ENCODE peak calls at places on chromosomes 1 and 21, in eight cellular contexts. One of them, this sample, is unnamed.

GRCh38 chr1:115912116-115912515 is 64.2 kb upstream of the SLC22A15 start:
- DNase-seq in activated effector memory CD4-positive, alpha-beta T cell treated with Interleukin-2 at 50 U/mL for 16 hours: no peak
- DNase-seq in HS-27A: no peak
- DNase-seq in naive thymus-derived CD8-positive, alpha-beta T cell: no peak
- DNase-seq in HTR-8/SVneo: no peak
- DNase-seq in myocyte: no peak
- DNase-seq in mammary epithelial cell: no peak
- DNase-seq in T-helper 9 cell: no peak
- DNase-seq in this sample: no peak

GRCh38 chr1:39204441-39205081 is at the start of gene MACF1:
- DNase-seq in T-helper 9 cell: no peak
- DNase-seq in activated effector memory CD4-positive, alpha-beta T cell treated with Interleukin-2 at 50 U/mL for 16 hours: no peak
- DNase-seq in HTR-8/SVneo: peak; percentile 56
- DNase-seq in naive thymus-derived CD8-positive, alpha-beta T cell: no peak
- DNase-seq in myocyte: peak; percentile 85
- DNase-seq in mammary epithelial cell: peak; percentile 72
- DNase-seq in HS-27A: no peak
- DNase-seq in this sample: peak; percentile 95

GRCh38 chr1:245718123-245718522 is 563.3 kb downstream of the KIF26B start:
- DNase-seq in myocyte: no peak
- DNase-seq in mammary epithelial cell: no peak
- DNase-seq in activated effector memory CD4-positive, alpha-beta T cell treated with Interleukin-2 at 50 U/mL for 16 hours: no peak
- DNase-seq in T-helper 9 cell: no peak
- DNase-seq in naive thymus-derived CD8-positive, alpha-beta T cell: no peak
- DNase-seq in HTR-8/SVneo: no peak
- DNase-seq in HS-27A: no peak
- DNase-seq in this sample: no peak

GRCh38 chr1:15355968-15356621 is 53.6 kb upstream of the EFHD2 start:
- DNase-seq in T-helper 9 cell: no peak
- DNase-seq in myocyte: no peak
- DNase-seq in HTR-8/SVneo: peak; percentile 67
- DNase-seq in activated effector memory CD4-positive, alpha-beta T cell treated with Interleukin-2 at 50 U/mL for 16 hours: no peak
- DNase-seq in HS-27A: no peak
- DNase-seq in mammary epithelial cell: no peak
- DNase-seq in naive thymus-derived CD8-positive, alpha-beta T cell: no peak
- DNase-seq in this sample: no peak

GRCh38 chr1:184110253-184111204 is 59.0 kb downstream of the TSEN15 start:
- DNase-seq in activated effector memory CD4-positive, alpha-beta T cell treated with Interleukin-2 at 50 U/mL for 16 hours: no peak
- DNase-seq in myocyte: no peak
- DNase-seq in naive thymus-derived CD8-positive, alpha-beta T cell: no peak
- DNase-seq in T-helper 9 cell: no peak
- DNase-seq in HS-27A: no peak
- DNase-seq in HTR-8/SVneo: peak; percentile 34
- DNase-seq in mammary epithelial cell: no peak
- DNase-seq in this sample: no peak

GRCh38 chr21:31370281-31370892 is 26.3 kb upstream of the TIAM1 start:
- DNase-seq in naive thymus-derived CD8-positive, alpha-beta T cell: no peak
- DNase-seq in HS-27A: no peak
- DNase-seq in mammary epithelial cell: no peak
- DNase-seq in HTR-8/SVneo: no peak
- DNase-seq in T-helper 9 cell: no peak
- DNase-seq in myocyte: no peak
- DNase-seq in activated effector memory CD4-positive, alpha-beta T cell treated with Interleukin-2 at 50 U/mL for 16 hours: no peak
- DNase-seq in this sample: no peak

GRCh38 chr1:236063919-236064673 is 794 bp downstream of the NID1 start:
- DNase-seq in mammary epithelial cell: peak; percentile 53
- DNase-seq in HTR-8/SVneo: peak; percentile 56
- DNase-seq in myocyte: peak; percentile 52
- DNase-seq in T-helper 9 cell: no peak
- DNase-seq in naive thymus-derived CD8-positive, alpha-beta T cell: no peak
- DNase-seq in activated effector memory CD4-positive, alpha-beta T cell treated with Interleukin-2 at 50 U/mL for 16 hours: no peak
- DNase-seq in HS-27A: peak; percentile 38
- DNase-seq in this sample: peak; percentile 62

GRCh38 chr1:31934706-31935629 is 3.2 kb downstream of the PTP4A2 start:
- DNase-seq in naive thymus-derived CD8-positive, alpha-beta T cell: no peak
- DNase-seq in mammary epithelial cell: peak; percentile 69
- DNase-seq in activated effector memory CD4-positive, alpha-beta T cell treated with Interleukin-2 at 50 U/mL for 16 hours: no peak
- DNase-seq in T-helper 9 cell: no peak
- DNase-seq in HS-27A: no peak
- DNase-seq in HTR-8/SVneo: peak; percentile 38
- DNase-seq in myocyte: peak; percentile 41
- DNase-seq in this sample: peak; percentile 58

GRCh38 chr1:177824508-177824982 is 145.3 kb downstream of the SEC16B start:
- DNase-seq in T-helper 9 cell: no peak
- DNase-seq in HS-27A: no peak
- DNase-seq in naive thymus-derived CD8-positive, alpha-beta T cell: no peak
- DNase-seq in myocyte: peak; percentile 84
- DNase-seq in mammary epithelial cell: no peak
- DNase-seq in activated effector memory CD4-positive, alpha-beta T cell treated with Interleukin-2 at 50 U/mL for 16 hours: no peak
- DNase-seq in HTR-8/SVneo: no peak
- DNase-seq in this sample: peak; percentile 50

GRCh38 chr21:26320541-26320940 is 150.0 kb upstream of the APP start:
- DNase-seq in HS-27A: no peak
- DNase-seq in myocyte: peak; percentile 85
- DNase-seq in T-helper 9 cell: no peak
- DNase-seq in HTR-8/SVneo: no peak
- DNase-seq in naive thymus-derived CD8-positive, alpha-beta T cell: no peak
- DNase-seq in mammary epithelial cell: no peak
- DNase-seq in activated effector memory CD4-positive, alpha-beta T cell treated with Interleukin-2 at 50 U/mL for 16 hours: no peak
- DNase-seq in this sample: peak; percentile 73

GRCh38 chr1:244801246-244801645 is 34.2 kb upstream of the COX20 start:
- DNase-seq in activated effector memory CD4-positive, alpha-beta T cell treated with Interleukin-2 at 50 U/mL for 16 hours: peak; percentile 24
- DNase-seq in mammary epithelial cell: peak; percentile 14
- DNase-seq in myocyte: peak; percentile 12
- DNase-seq in HS-27A: no peak
- DNase-seq in HTR-8/SVneo: peak; percentile 27
- DNase-seq in T-helper 9 cell: peak; percentile 29
- DNase-seq in naive thymus-derived CD8-positive, alpha-beta T cell: peak; percentile 79
- DNase-seq in this sample: no peak

GRCh38 chr1:43305926-43306687 is 5.3 kb downstream of the TIE1 start:
- DNase-seq in myocyte: no peak
- DNase-seq in activated effector memory CD4-positive, alpha-beta T cell treated with Interleukin-2 at 50 U/mL for 16 hours: no peak
- DNase-seq in T-helper 9 cell: no peak
- DNase-seq in mammary epithelial cell: no peak
- DNase-seq in naive thymus-derived CD8-positive, alpha-beta T cell: no peak
- DNase-seq in HTR-8/SVneo: no peak
- DNase-seq in HS-27A: no peak
- DNase-seq in this sample: no peak

GRCh38 chr1:81808760-81809159 is 8.0 kb downstream of the ADGRL2 start:
- DNase-seq in mammary epithelial cell: no peak
- DNase-seq in T-helper 9 cell: no peak
- DNase-seq in naive thymus-derived CD8-positive, alpha-beta T cell: no peak
- DNase-seq in activated effector memory CD4-positive, alpha-beta T cell treated with Interleukin-2 at 50 U/mL for 16 hours: no peak
- DNase-seq in HTR-8/SVneo: no peak
- DNase-seq in myocyte: no peak
- DNase-seq in HS-27A: no peak
- DNase-seq in this sample: no peak

GRCh38 chr1:178774263-178774662 is 49.2 kb downstream of the RALGPS2 start:
- DNase-seq in naive thymus-derived CD8-positive, alpha-beta T cell: no peak
- DNase-seq in T-helper 9 cell: no peak
- DNase-seq in HTR-8/SVneo: no peak
- DNase-seq in mammary epithelial cell: no peak
- DNase-seq in activated effector memory CD4-positive, alpha-beta T cell treated with Interleukin-2 at 50 U/mL for 16 hours: no peak
- DNase-seq in HS-27A: peak; percentile 4
- DNase-seq in myocyte: peak; percentile 47
- DNase-seq in this sample: peak; percentile 33

GRCh38 chr21:21232320-21232719 is 234.1 kb downstream of the NCAM2 start:
- DNase-seq in HS-27A: no peak
- DNase-seq in mammary epithelial cell: no peak
- DNase-seq in myocyte: peak; percentile 66
- DNase-seq in activated effector memory CD4-positive, alpha-beta T cell treated with Interleukin-2 at 50 U/mL for 16 hours: no peak
- DNase-seq in HTR-8/SVneo: peak; percentile 11
- DNase-seq in naive thymus-derived CD8-positive, alpha-beta T cell: no peak
- DNase-seq in T-helper 9 cell: no peak
- DNase-seq in this sample: peak; percentile 49

GRCh38 chr21:43292041-43292865 is 123.4 kb downstream of the CRYAA start:
- DNase-seq in mammary epithelial cell: no peak
- DNase-seq in naive thymus-derived CD8-positive, alpha-beta T cell: peak; percentile 60
- DNase-seq in HS-27A: no peak
- DNase-seq in HTR-8/SVneo: no peak
- DNase-seq in activated effector memory CD4-positive, alpha-beta T cell treated with Interleukin-2 at 50 U/mL for 16 hours: no peak
- DNase-seq in T-helper 9 cell: no peak
- DNase-seq in myocyte: no peak
- DNase-seq in this sample: no peak

GRCh38 chr1:39977202-39977601 is 22.3 kb downstream of the MFSD2A start:
- DNase-seq in T-helper 9 cell: no peak
- DNase-seq in activated effector memory CD4-positive, alpha-beta T cell treated with Interleukin-2 at 50 U/mL for 16 hours: no peak
- DNase-seq in HS-27A: no peak
- DNase-seq in HTR-8/SVneo: no peak
- DNase-seq in myocyte: no peak
- DNase-seq in mammary epithelial cell: peak; percentile 80
- DNase-seq in naive thymus-derived CD8-positive, alpha-beta T cell: no peak
- DNase-seq in this sample: no peak

GRCh38 chr1:41109316-41110263 is 88.1 kb upstream of the SLFNL1 start:
- DNase-seq in HS-27A: peak; percentile 84
- DNase-seq in HTR-8/SVneo: peak; percentile 45
- DNase-seq in T-helper 9 cell: no peak
- DNase-seq in myocyte: peak; percentile 71
- DNase-seq in naive thymus-derived CD8-positive, alpha-beta T cell: no peak
- DNase-seq in activated effector memory CD4-positive, alpha-beta T cell treated with Interleukin-2 at 50 U/mL for 16 hours: no peak
- DNase-seq in mammary epithelial cell: peak; percentile 86
- DNase-seq in this sample: peak; percentile 88

GRCh38 chr1:112026501-112026900 is 37.0 kb upstream of the KCND3 start:
- DNase-seq in HS-27A: no peak
- DNase-seq in activated effector memory CD4-positive, alpha-beta T cell treated with Interleukin-2 at 50 U/mL for 16 hours: no peak
- DNase-seq in T-helper 9 cell: no peak
- DNase-seq in myocyte: no peak
- DNase-seq in mammary epithelial cell: no peak
- DNase-seq in HTR-8/SVneo: no peak
- DNase-seq in naive thymus-derived CD8-positive, alpha-beta T cell: no peak
- DNase-seq in this sample: no peak

GRCh38 chr21:39363607-39364555 is 15.0 kb upstream of the HMGN1 start:
- DNase-seq in T-helper 9 cell: no peak
- DNase-seq in activated effector memory CD4-positive, alpha-beta T cell treated with Interleukin-2 at 50 U/mL for 16 hours: no peak
- DNase-seq in myocyte: no peak
- DNase-seq in mammary epithelial cell: no peak
- DNase-seq in naive thymus-derived CD8-positive, alpha-beta T cell: no peak
- DNase-seq in HTR-8/SVneo: no peak
- DNase-seq in HS-27A: no peak
- DNase-seq in this sample: no peak

GRCh38 chr21:46118305-46118870 is 20.5 kb downstream of the COL6A2 start:
- DNase-seq in HTR-8/SVneo: no peak
- DNase-seq in mammary epithelial cell: no peak
- DNase-seq in myocyte: no peak
- DNase-seq in activated effector memory CD4-positive, alpha-beta T cell treated with Interleukin-2 at 50 U/mL for 16 hours: no peak
- DNase-seq in T-helper 9 cell: no peak
- DNase-seq in HS-27A: no peak
- DNase-seq in naive thymus-derived CD8-positive, alpha-beta T cell: peak; percentile 53
- DNase-seq in this sample: no peak

GRCh38 chr1:63817152-63817667 is 43.4 kb downstream of the ROR1 start:
- DNase-seq in myocyte: no peak
- DNase-seq in HTR-8/SVneo: no peak
- DNase-seq in T-helper 9 cell: no peak
- DNase-seq in mammary epithelial cell: no peak
- DNase-seq in naive thymus-derived CD8-positive, alpha-beta T cell: no peak
- DNase-seq in HS-27A: no peak
- DNase-seq in activated effector memory CD4-positive, alpha-beta T cell treated with Interleukin-2 at 50 U/mL for 16 hours: no peak
- DNase-seq in this sample: no peak

GRCh38 chr21:42937960-42938580 is 12.6 kb upstream of the ERVH48-1 start:
- DNase-seq in HTR-8/SVneo: no peak
- DNase-seq in activated effector memory CD4-positive, alpha-beta T cell treated with Interleukin-2 at 50 U/mL for 16 hours: no peak
- DNase-seq in myocyte: no peak
- DNase-seq in naive thymus-derived CD8-positive, alpha-beta T cell: no peak
- DNase-seq in mammary epithelial cell: no peak
- DNase-seq in HS-27A: no peak
- DNase-seq in T-helper 9 cell: no peak
- DNase-seq in this sample: no peak

GRCh38 chr21:46168238-46168637 is 12.9 kb upstream of the FTCD start:
- DNase-seq in activated effector memory CD4-positive, alpha-beta T cell treated with Interleukin-2 at 50 U/mL for 16 hours: no peak
- DNase-seq in T-helper 9 cell: no peak
- DNase-seq in HTR-8/SVneo: no peak
- DNase-seq in mammary epithelial cell: no peak
- DNase-seq in HS-27A: no peak
- DNase-seq in naive thymus-derived CD8-positive, alpha-beta T cell: no peak
- DNase-seq in myocyte: no peak
- DNase-seq in this sample: no peak

GRCh38 chr1:61980561-61980960 is 214.1 kb upstream of the L1TD1 start:
- DNase-seq in myocyte: peak; percentile 16
- DNase-seq in activated effector memory CD4-positive, alpha-beta T cell treated with Interleukin-2 at 50 U/mL for 16 hours: no peak
- DNase-seq in T-helper 9 cell: no peak
- DNase-seq in HTR-8/SVneo: no peak
- DNase-seq in mammary epithelial cell: peak; percentile 27
- DNase-seq in naive thymus-derived CD8-positive, alpha-beta T cell: no peak
- DNase-seq in HS-27A: no peak
- DNase-seq in this sample: peak; percentile 26

GRCh38 chr1:246597340-246597739 is 31.1 kb downstream of the CNST start:
- DNase-seq in T-helper 9 cell: no peak
- DNase-seq in HTR-8/SVneo: no peak
- DNase-seq in mammary epithelial cell: peak; percentile 47
- DNase-seq in naive thymus-derived CD8-positive, alpha-beta T cell: no peak
- DNase-seq in HS-27A: no peak
- DNase-seq in myocyte: peak; percentile 28
- DNase-seq in activated effector memory CD4-positive, alpha-beta T cell treated with Interleukin-2 at 50 U/mL for 16 hours: no peak
- DNase-seq in this sample: peak; percentile 74

GRCh38 chr1:182330303-182330702 is 61.3 kb downstream of the GLUL start:
- DNase-seq in myocyte: no peak
- DNase-seq in HTR-8/SVneo: no peak
- DNase-seq in T-helper 9 cell: no peak
- DNase-seq in activated effector memory CD4-positive, alpha-beta T cell treated with Interleukin-2 at 50 U/mL for 16 hours: no peak
- DNase-seq in mammary epithelial cell: peak; percentile 45
- DNase-seq in HS-27A: no peak
- DNase-seq in naive thymus-derived CD8-positive, alpha-beta T cell: no peak
- DNase-seq in this sample: peak; percentile 9

GRCh38 chr1:160375788-160376524 is 9.1 kb downstream of the NHLH1 start:
- DNase-seq in HTR-8/SVneo: peak; percentile 31
- DNase-seq in activated effector memory CD4-positive, alpha-beta T cell treated with Interleukin-2 at 50 U/mL for 16 hours: no peak
- DNase-seq in myocyte: no peak
- DNase-seq in HS-27A: no peak
- DNase-seq in naive thymus-derived CD8-positive, alpha-beta T cell: no peak
- DNase-seq in mammary epithelial cell: no peak
- DNase-seq in T-helper 9 cell: no peak
- DNase-seq in this sample: peak; percentile 25

This sample was measured in LHCN-M2.